ENCODE peak calls at places on chromosomes 7 and 10, in seven cellular contexts. A, V, F, T, R, S and U are unnamed samples.

GRCh38 chr7:2223321-2223720 is 9.4 kb downstream of the MAD1L1 start:
- DNase-seq in A (no peak), V (no peak), F (no peak), T (no peak), R (no peak), S (no peak), U (no peak)

GRCh38 chr10:102752266-102752930 is 8.7 kb downstream of the WBP1L start:
- DNase-seq in A (no peak), V (peak), F (peak), T (peak), R (no peak), S (no peak), U (peak)

GRCh38 chr10:27865221-27865635 is 119.6 kb upstream of the MKX start:
- DNase-seq in A (no peak), V (peak), F (peak), T (no peak), R (no peak), S (no peak), U (no peak)

GRCh38 chr10:131690805-131691239 is 210.0 kb upstream of the PPP2R2D start:
- DNase-seq in A (no peak), V (no peak), F (no peak), T (no peak), R (no peak), S (no peak), U (no peak)

GRCh38 chr7:44188480-44189225 is 586 bp downstream of the GCK start:
- DNase-seq in A (no peak), V (no peak), F (no peak), T (no peak), R (no peak), S (no peak), U (no peak)

GRCh38 chr7:95660023-95660434 is 63.7 kb upstream of the PDK4 start:
- DNase-seq in A (peak), V (no peak), F (no peak), T (peak), R (peak), S (no peak), U (no peak)

GRCh38 chr10:70232155-70232858 is 922 bp downstream of the PPA1 start:
- DNase-seq in A (peak), V (peak), F (no peak), T (peak), R (peak), S (no peak), U (peak)

GRCh38 chr10:73590881-73591577 is at the start of gene USP54:
- DNase-seq in A (peak), V (peak), F (peak), T (peak), R (no peak), S (no peak), U (no peak)

GRCh38 chr10:77603529-77603927 is 34.1 kb downstream of the KCNMA1 start:
- DNase-seq in A (no peak), V (peak), F (no peak), T (no peak), R (no peak), S (no peak), U (no peak)

GRCh38 chr7:40015790-40016296 is 65.8 kb downstream of the CDK13 start:
- DNase-seq in A (peak), V (peak), F (no peak), T (peak), R (peak), S (no peak), U (no peak)

GRCh38 chr10:86190291-86190690 is 176.3 kb downstream of the GRID1 start:
- DNase-seq in A (no peak), V (no peak), F (no peak), T (no peak), R (no peak), S (no peak), U (no peak)

GRCh38 chr10:132311338-132311939 is 3.7 kb upstream of the STK32C start:
- DNase-seq in A (peak), V (no peak), F (no peak), T (no peak), R (no peak), S (no peak), U (no peak)

DNA sequence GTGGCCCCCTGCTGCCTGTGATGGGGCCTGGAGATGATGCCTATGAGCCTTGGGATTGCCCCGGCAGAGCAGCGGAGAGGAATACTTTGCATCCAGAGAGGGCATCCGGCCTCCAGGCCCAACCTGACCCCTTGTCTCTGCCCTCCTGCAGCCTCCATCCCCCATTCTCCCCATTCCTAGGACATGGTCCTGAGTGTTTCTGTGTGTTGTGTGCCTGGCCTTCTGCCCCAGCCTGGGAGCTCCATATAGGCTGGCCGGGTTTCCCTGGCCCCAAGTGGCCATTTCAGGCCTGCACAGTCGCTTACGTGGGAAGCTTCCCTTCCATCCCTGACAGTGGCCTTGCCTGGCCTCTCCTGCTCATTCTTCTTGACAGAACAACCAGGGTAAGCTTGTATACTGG is 296.7 kb upstream of the ZMIZ1 start:
- DNase-seq in A (no peak), V (no peak), F (no peak), T (no peak), R (no peak), S (no peak), U (no peak)
- TF ChIP-seq CTCF in A (no peak), V (no peak), F (no peak), T (no peak), R (no peak), S (no peak), U (no peak)

DNA sequence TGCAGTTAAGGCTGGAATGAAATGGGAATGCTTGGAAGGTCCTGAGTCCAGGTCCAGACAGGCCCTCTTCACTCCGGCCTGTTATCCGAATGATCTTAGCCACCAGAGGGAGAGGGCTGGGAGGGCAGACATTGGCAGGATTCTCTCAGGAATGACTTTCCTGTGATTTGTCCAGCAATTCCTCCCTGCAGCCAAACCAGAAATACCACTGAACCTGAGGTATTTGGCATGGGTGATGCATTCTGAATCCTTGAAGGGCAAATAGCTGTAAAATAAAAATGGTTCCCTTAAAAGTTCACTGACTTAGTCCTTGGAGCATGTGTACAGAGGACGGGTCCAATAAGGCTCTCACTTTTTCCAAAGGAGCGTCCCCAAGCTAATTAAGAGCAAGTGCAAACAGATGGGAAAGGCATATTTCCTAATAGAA is 77.5 kb upstream of the HABP2 start:
- DNase-seq in A (no peak), V (peak), F (peak), T (peak), R (peak), S (no peak), U (peak)
- TF ChIP-seq CTCF in A (no peak), V (peak), F (peak), T (no peak), R (peak), S (no peak), U (peak)

DNA sequence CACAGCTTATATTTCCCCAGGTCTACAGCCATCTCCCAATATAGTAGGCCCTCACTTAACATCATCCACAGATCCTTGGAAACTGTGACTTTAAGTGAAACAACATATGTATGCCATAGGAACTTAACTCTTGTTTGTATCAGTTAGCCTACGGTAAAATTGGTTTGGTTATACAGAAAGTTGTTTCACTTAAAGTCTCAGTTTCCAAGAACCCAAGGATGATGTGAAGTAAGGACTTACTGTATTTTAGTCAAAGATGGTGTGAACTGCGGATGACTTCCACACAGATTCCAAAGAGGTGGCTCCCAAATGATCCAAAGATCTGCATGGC is 56.4 kb upstream of the MRLN start:
- DNase-seq in A (no peak), V (no peak), F (no peak), T (no peak), R (no peak), S (no peak), U (no peak)
- TF ChIP-seq CTCF in A (no peak), V (no peak), F (no peak), T (no peak), R (no peak), S (no peak), U (no peak)

GRCh38 chr10:95567903-95568630 is 6.9 kb upstream of the SORBS1 start:
- DNase-seq in A (no peak), V (no peak), F (no peak), T (no peak), R (no peak), S (no peak), U (no peak)
- TF ChIP-seq CTCF in A (no peak), V (no peak), F (no peak), T (no peak), R (no peak), S (no peak), U (no peak)

GRCh38 chr7:113659419-113659818 is 259.4 kb downstream of the PPP1R3A start:
- DNase-seq in A (no peak), V (no peak), F (no peak), T (no peak), R (no peak), S (no peak), U (no peak)

GRCh38 chr7:113652501-113652900 is 266.3 kb downstream of the PPP1R3A start:
- DNase-seq in A (no peak), V (no peak), F (no peak), T (no peak), R (no peak), S (no peak), U (no peak)

GRCh38 chr7:113657603-113658002 is 261.2 kb downstream of the PPP1R3A start:
- DNase-seq in A (no peak), V (no peak), F (no peak), T (no peak), R (no peak), S (no peak), U (no peak)
- TF ChIP-seq CTCF in A (no peak), V (no peak), F (no peak), T (no peak), R (no peak), S (no peak), U (no peak)

GRCh38 chr10:113283189-113283588 is 269.7 kb upstream of the HABP2 start:
- DNase-seq in A (no peak), V (no peak), F (no peak), T (no peak), R (no peak), S (no peak), U (no peak)
- TF ChIP-seq CTCF in A (no peak), V (no peak), F (no peak), T (no peak), R (no peak), S (no peak), U (no peak)

GRCh38 chr7:128266891-128267839 is 26.1 kb downstream of the LEP start:
- DNase-seq in A (peak), V (peak), F (peak), T (peak), R (peak), S (no peak), U (peak)
- TF ChIP-seq CTCF in A (peak), V (no peak), F (peak), T (no peak), R (no peak), S (no peak), U (peak)

DNA sequence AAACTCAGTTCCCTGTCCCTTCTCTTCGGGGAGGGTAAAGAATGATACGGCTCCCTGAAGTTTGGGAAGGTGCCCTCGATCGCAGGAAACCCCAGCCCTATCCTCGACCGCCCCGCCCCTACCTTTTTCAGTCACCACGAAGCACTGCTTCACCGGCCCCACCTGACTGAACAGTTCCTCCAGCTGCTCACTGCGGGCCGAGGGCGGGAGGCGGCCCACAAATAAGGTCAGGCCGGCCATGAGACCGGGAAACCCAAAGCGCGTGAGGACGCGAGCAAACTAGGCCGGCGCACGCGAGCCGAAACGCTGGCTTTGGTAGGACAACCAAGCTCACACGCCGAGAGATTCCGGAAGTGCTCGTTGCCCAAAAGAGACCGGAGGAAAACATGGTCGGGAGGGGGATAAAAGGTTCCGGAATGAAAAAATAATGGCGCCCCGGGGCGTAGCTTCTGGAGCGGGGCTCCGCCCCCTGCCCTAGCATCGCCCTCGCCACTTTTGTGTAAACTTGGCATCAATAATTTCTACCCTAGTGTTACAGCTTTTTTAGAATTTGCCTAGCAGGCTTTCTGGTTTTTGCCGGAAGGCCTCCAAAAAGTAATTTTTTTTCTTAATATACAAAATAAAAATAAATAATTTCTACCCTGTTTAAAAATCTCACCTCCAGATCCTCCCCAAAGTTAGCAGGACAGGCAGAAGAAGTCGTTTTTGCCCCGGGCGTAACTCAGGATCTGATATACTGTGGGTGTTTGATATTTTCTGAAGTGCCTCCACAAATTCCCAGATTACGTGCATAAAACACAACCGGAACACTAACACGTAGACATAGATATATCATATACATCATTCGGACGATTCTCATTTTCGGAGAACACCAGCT is at the start of gene RBM28:
- DNase-seq in A (peak), V (peak), F (peak), T (peak), R (peak), S (peak), U (peak)
- TF ChIP-seq CTCF in A (no peak), V (no peak), F (no peak), T (no peak), R (no peak), S (no peak), U (no peak)